ENCODE peak calls at places on chromosome 2, in seven cellular contexts. Q is GM12878, Z is H54, U is stomach, A is prostate gland, E is tibial nerve, S is GM12892. K is an unnamed sample.

GRCh38 chr2:164388511-164388910 is 232.8 kb downstream of the GRB14 start:
- DNase-seq in Q (peak; percentile 3), Z (peak; percentile 52), A (no peak), E (no peak), U (no peak), S (no peak), K (no peak)

GRCh38 chr2:46979611-46980010 is 64.0 kb upstream of the MCFD2 start:
- DNase-seq in A (no peak), S (no peak), Q (no peak), E (no peak), U (no peak), Z (no peak), K (no peak)

GRCh38 chr2:66790651-66791181 is 355.8 kb downstream of the MEIS1 start:
- DNase-seq in Z (no peak), E (no peak), A (no peak), Q (no peak), U (no peak), S (no peak), K (no peak)

GRCh38 chr2:71788601-71789240 is 335.4 kb downstream of the DYSF start:
- DNase-seq in A (no peak), S (no peak), Z (no peak), U (no peak), Q (no peak), E (no peak), K (no peak)

GRCh38 chr2:157698430-157698829 is 69.8 kb upstream of the ACVR1C start:
- DNase-seq in U (no peak), A (no peak), E (no peak), S (no peak), Q (no peak), Z (no peak), K (no peak)

GRCh38 chr2:197008229-197008628 is 81.7 kb upstream of the PGAP1 start:
- DNase-seq in Z (no peak), U (no peak), A (no peak), Q (no peak), S (no peak), E (no peak), K (no peak)

GRCh38 chr2:109356251-109357035 is 227.4 kb downstream of the SH3RF3 start:
- DNase-seq in S (no peak), E (no peak), Z (no peak), U (peak; percentile 18), Q (no peak), A (no peak), K (no peak)

GRCh38 chr2:112023707-112024106 is 31.4 kb upstream of the TMEM87B start:
- DNase-seq in U (no peak), A (no peak), E (no peak), S (no peak), Z (no peak), Q (no peak), K (no peak)

GRCh38 chr2:11398710-11399109 is 54.3 kb upstream of the ROCK2 start:
- DNase-seq in S (no peak), Q (no peak), Z (no peak), E (no peak), A (no peak), U (peak; percentile 83), K (peak; percentile 76)

GRCh38 chr2:39379643-39380524 is 57.2 kb downstream of the MAP4K3 start:
- DNase-seq in S (no peak), Q (peak; percentile 31), U (no peak), E (peak; percentile 65), Z (no peak), A (peak; percentile 61), K (peak; percentile 61)

GRCh38 chr2:53247986-53248735 is 519.4 kb upstream of the CHAC2 start:
- DNase-seq in U (no peak), Q (no peak), Z (no peak), E (no peak), S (no peak), A (no peak), K (no peak)

GRCh38 chr2:129782618-129782960 is 196.9 kb upstream of the RAB6C start:
- DNase-seq in Q (no peak), S (no peak), Z (no peak), U (no peak), A (no peak), E (no peak), K (no peak)

GRCh38 chr2:210169871-210170441 is 1.3 kb downstream of the KANSL1L start:
- DNase-seq in Z (peak; percentile 22), Q (peak; percentile 30), A (no peak), E (no peak), U (no peak), S (no peak), K (peak; percentile 72)

GRCh38 chr2:119184512-119184911 is 26.0 kb upstream of the C1QL2 start:
- DNase-seq in Z (no peak), A (no peak), S (no peak), Q (no peak), E (no peak), U (no peak), K (no peak)

GRCh38 chr2:109456776-109457175 is 157.0 kb downstream of the SEPTIN10 start:
- DNase-seq in Q (no peak), U (no peak), S (no peak), Z (no peak), E (no peak), A (no peak), K (no peak)

GRCh38 chr2:62492048-62492447 is 13.9 kb downstream of the TMEM17 start:
- DNase-seq in U (no peak), Z (no peak), E (no peak), S (no peak), A (no peak), Q (no peak), K (no peak)

GRCh38 chr2:71129114-71129890 is 727 bp downstream of the MCEE start:
- DNase-seq in S (no peak), Q (no peak), U (no peak), E (peak; percentile 5), Z (no peak), A (peak; percentile 85), K (peak; percentile 28)

GRCh38 chr2:109614715-109615636 is 812 bp downstream of the SOWAHC start:
- DNase-seq in Q (no peak), Z (no peak), A (no peak), S (no peak), U (no peak), E (no peak), K (no peak)

GRCh38 chr2:28982381-28982950 is 1.4 kb downstream of the TOGARAM2 start:
- DNase-seq in S (no peak), U (no peak), Z (no peak), A (no peak), Q (no peak), E (no peak), K (no peak)

GRCh38 chr2:15694589-15694986 is 102.9 kb downstream of the DDX1 start:
- DNase-seq in Z (no peak), S (no peak), E (no peak), A (no peak), U (no peak), Q (no peak), K (no peak)

GRCh38 chr2:208039661-208040060 is 14.3 kb upstream of the PLEKHM3 start:
- DNase-seq in Q (no peak), E (no peak), S (no peak), A (no peak), U (no peak), Z (no peak), K (no peak)

GRCh38 chr2:20447437-20448245 is 767 bp downstream of the RHOB start:
- DNase-seq in Q (no peak), U (peak; percentile 57), A (no peak), E (no peak), S (no peak), Z (no peak), K (peak; percentile 78)

GRCh38 chr2:36461039-36461681 is 105.6 kb downstream of the CRIM1 start:
- DNase-seq in Z (peak; percentile 36), E (no peak), U (no peak), S (no peak), Q (peak; percentile 9), A (no peak), K (no peak)

GRCh38 chr2:218627939-218628338 is 20.2 kb downstream of the PLCD4 start:
- DNase-seq in S (no peak), Q (no peak), Z (no peak), A (no peak), U (no peak), E (no peak), K (no peak)

GRCh38 chr2:29417630-29418029 is 302.4 kb downstream of the CLIP4 start:
- DNase-seq in E (no peak), Z (no peak), S (no peak), A (no peak), Q (no peak), U (no peak), K (no peak)

GRCh38 chr2:218327451-218327850 is 29.2 kb upstream of the CATIP start:
- DNase-seq in U (no peak), S (no peak), Q (no peak), E (no peak), Z (no peak), A (no peak), K (no peak)

DNA sequence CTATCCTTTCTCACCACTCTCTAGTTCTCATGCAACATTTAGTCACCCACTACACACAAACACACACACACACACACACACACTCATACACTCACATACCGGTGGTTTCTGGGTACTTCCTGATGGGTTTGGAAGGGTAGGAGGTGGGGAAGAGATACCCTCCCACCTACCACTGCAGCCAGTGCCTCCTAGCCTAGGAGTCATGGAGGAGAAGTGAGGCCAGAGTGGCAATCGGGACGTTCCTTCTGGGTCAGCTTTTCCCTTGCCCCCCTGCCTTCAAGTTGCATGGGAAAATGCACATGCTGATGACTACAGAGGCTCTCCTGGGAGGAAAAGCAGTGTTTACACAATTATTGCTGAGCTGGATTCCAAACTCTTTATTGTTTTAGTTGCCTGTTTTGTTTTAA is 53.8 kb upstream of the SPATS2L start:
- DNase-seq in Q (no peak), U (no peak), A (no peak), S (no peak), E (peak; percentile 9), Z (no peak), K (no peak)
- TF ChIP-seq POLR2A in Q (no peak), U (no peak), A (no peak), S (no peak), E (no peak), Z (no peak), K (no peak)

GRCh38 chr2:58891828-58892366 is 650.8 kb upstream of the FANCL start:
- DNase-seq in A (no peak), U (no peak), Q (no peak), E (no peak), S (no peak), Z (no peak), K (no peak)
- TF ChIP-seq POLR2A in A (no peak), U (no peak), Q (no peak), E (no peak), S (no peak), Z (no peak), K (no peak)

GRCh38 chr2:84946204-84947009 is 24.6 kb upstream of the KCMF1 start:
- DNase-seq in Q (peak; percentile 93), E (no peak), S (no peak), U (peak; percentile 57), Z (peak; percentile 75), A (no peak), K (no peak)
- TF ChIP-seq POLR2A in Q (peak; percentile 75), E (no peak), S (peak; percentile 89), U (no peak), Z (no peak), A (peak; percentile 44), K (no peak)

DNA sequence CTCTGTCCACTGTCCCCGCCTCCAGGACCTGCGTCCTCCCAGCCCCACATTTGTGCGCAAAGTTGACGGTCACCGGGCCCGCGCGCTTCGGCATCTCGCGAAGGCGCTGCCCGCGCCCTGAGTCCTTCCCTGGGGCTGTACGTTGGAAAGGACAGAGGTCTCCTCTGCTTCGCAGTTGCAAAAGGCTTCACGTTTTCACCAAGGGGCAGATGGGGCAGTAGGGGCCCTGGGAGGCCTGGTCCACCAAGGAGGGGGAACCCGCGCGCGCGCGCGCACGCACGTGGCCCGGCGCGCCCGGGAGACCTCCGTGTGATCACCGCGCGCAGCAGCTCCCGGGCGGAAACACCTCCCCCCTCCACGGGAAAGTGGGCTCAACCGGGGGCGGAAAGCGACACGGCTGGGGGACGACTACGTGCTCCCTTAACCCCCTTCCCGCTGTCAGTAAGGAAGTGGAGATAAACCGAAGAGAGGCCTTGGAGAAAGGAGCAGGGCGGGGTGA is 21.9 kb downstream of the TEX44 start:
- DNase-seq in A (no peak), Q (no peak), E (no peak), U (peak; percentile 41), Z (no peak), S (peak; percentile 43), K (peak; percentile 61)
- TF ChIP-seq POLR2A in A (peak; percentile 7), Q (peak; percentile 75), E (peak; percentile 35), U (peak; percentile 4), Z (no peak), S (no peak), K (no peak)